ENCODE peak calls at places on chromosome 12, in four cellular contexts. One of them, this sample, is unnamed.
A peak's percentile ranks its signal among the peaks of the same experiment; 100 is the strongest.

GRCh38 chr12:91617830-91618229 is 435.2 kb upstream of the DCN start:
- DNase-seq in NCI-H1092: no peak
- DNase-seq in heart right ventricle: no peak
- DNase-seq in GM13976: no peak
- DNase-seq in this sample: peak; percentile 27

GRCh38 chr12:71135812-71136176 is 22.0 kb downstream of the TSPAN8 start:
- DNase-seq in NCI-H1092: no peak
- DNase-seq in heart right ventricle: no peak
- DNase-seq in GM13976: no peak
- DNase-seq in this sample: no peak

GRCh38 chr12:79512068-79512467 is 178.7 kb downstream of the PAWR start:
- DNase-seq in NCI-H1092: no peak
- DNase-seq in heart right ventricle: no peak
- DNase-seq in GM13976: no peak
- DNase-seq in this sample: no peak

GRCh38 chr12:53495903-53496751 is 3.1 kb downstream of the MAP3K12 start:
- DNase-seq in NCI-H1092: no peak
- DNase-seq in heart right ventricle: peak; percentile 61
- DNase-seq in GM13976: no peak
- DNase-seq in this sample: no peak

GRCh38 chr12:115355301-115355700 is 671.3 kb upstream of the TBX3 start:
- DNase-seq in NCI-H1092: no peak
- DNase-seq in heart right ventricle: no peak
- DNase-seq in GM13976: no peak
- DNase-seq in this sample: no peak

GRCh38 chr12:85923767-85924331 is 49.8 kb downstream of the NTS start:
- DNase-seq in NCI-H1092: no peak
- DNase-seq in heart right ventricle: no peak
- DNase-seq in GM13976: peak; percentile 6
- DNase-seq in this sample: no peak

GRCh38 chr12:101935769-101936741 is 58.7 kb downstream of the DRAM1 start:
- DNase-seq in NCI-H1092: no peak
- DNase-seq in heart right ventricle: peak; percentile 66
- DNase-seq in GM13976: peak; percentile 50
- DNase-seq in this sample: peak; percentile 94

GRCh38 chr12:93199831-93200236 is 177.9 kb upstream of the NUDT4 start:
- DNase-seq in NCI-H1092: no peak
- DNase-seq in heart right ventricle: no peak
- DNase-seq in GM13976: no peak
- DNase-seq in this sample: peak; percentile 33

GRCh38 chr12:101719566-101719965 is 19.7 kb downstream of the SYCP3 start:
- DNase-seq in NCI-H1092: no peak
- DNase-seq in heart right ventricle: no peak
- DNase-seq in GM13976: no peak
- DNase-seq in this sample: no peak

GRCh38 chr12:180445-180844 is 33.5 kb downstream of the SLC6A12 start:
- DNase-seq in NCI-H1092: no peak
- DNase-seq in heart right ventricle: peak; percentile 59
- DNase-seq in GM13976: peak; percentile 87
- DNase-seq in this sample: peak; percentile 65

GRCh38 chr12:89154743-89155530 is 197.4 kb downstream of the DUSP6 start:
- DNase-seq in NCI-H1092: no peak
- DNase-seq in heart right ventricle: no peak
- DNase-seq in GM13976: no peak
- DNase-seq in this sample: no peak

GRCh38 chr12:112151766-112152541 is 26.6 kb downstream of the TRAFD1 start:
- DNase-seq in NCI-H1092: no peak
- DNase-seq in heart right ventricle: no peak
- DNase-seq in GM13976: no peak
- DNase-seq in this sample: no peak

GRCh38 chr12:4763549-4763948 is 43.3 kb downstream of the GALNT8 start:
- DNase-seq in NCI-H1092: peak; percentile 58
- DNase-seq in heart right ventricle: no peak
- DNase-seq in GM13976: no peak
- DNase-seq in this sample: no peak

GRCh38 chr12:68675098-68675842 is 11.5 kb upstream of the NUP107 start:
- DNase-seq in NCI-H1092: no peak
- DNase-seq in heart right ventricle: no peak
- DNase-seq in GM13976: no peak
- DNase-seq in this sample: no peak

GRCh38 chr12:49416892-49417291 is 49.6 kb downstream of the SPATS2 start:
- DNase-seq in NCI-H1092: no peak
- DNase-seq in heart right ventricle: no peak
- DNase-seq in GM13976: no peak
- DNase-seq in this sample: no peak

GRCh38 chr12:119749666-119750065 is 81.7 kb downstream of the PRKAB1 start:
- DNase-seq in NCI-H1092: no peak
- DNase-seq in heart right ventricle: no peak
- DNase-seq in GM13976: no peak
- DNase-seq in this sample: no peak

GRCh38 chr12:64016521-64016920 is 172.0 kb downstream of the SRGAP1 start:
- DNase-seq in NCI-H1092: no peak
- DNase-seq in heart right ventricle: no peak
- DNase-seq in GM13976: no peak
- DNase-seq in this sample: no peak

GRCh38 chr12:402127-402456 is 648 bp downstream of the CCDC77 start:
- DNase-seq in NCI-H1092: no peak
- DNase-seq in heart right ventricle: no peak
- DNase-seq in GM13976: no peak
- DNase-seq in this sample: peak; percentile 29

GRCh38 chr12:78933014-78933413 is 68.4 kb downstream of the SYT1 start:
- DNase-seq in NCI-H1092: no peak
- DNase-seq in heart right ventricle: no peak
- DNase-seq in GM13976: no peak
- DNase-seq in this sample: no peak

GRCh38 chr12:38892090-38892786 is 13.2 kb downstream of the CPNE8 start:
- DNase-seq in NCI-H1092: no peak
- DNase-seq in heart right ventricle: no peak
- DNase-seq in GM13976: no peak
- DNase-seq in this sample: peak; percentile 43

GRCh38 chr12:50986961-50987737 is 34.8 kb downstream of the HIGD1C start:
- DNase-seq in NCI-H1092: no peak
- DNase-seq in heart right ventricle: peak; percentile 61
- DNase-seq in GM13976: peak; percentile 25
- DNase-seq in this sample: peak; percentile 62

GRCh38 chr12:55930771-55931316 is at the start of gene DGKA:
- DNase-seq in NCI-H1092: peak; percentile 6
- DNase-seq in heart right ventricle: peak; percentile 18
- DNase-seq in GM13976: peak; percentile 74
- DNase-seq in this sample: peak; percentile 73

GRCh38 chr12:116368196-116369194 is 91.0 kb upstream of the MED13L start:
- DNase-seq in NCI-H1092: no peak
- DNase-seq in heart right ventricle: no peak
- DNase-seq in GM13976: no peak
- DNase-seq in this sample: no peak

GRCh38 chr12:2288001-2288400 is 235.2 kb downstream of the CACNA1C start:
- DNase-seq in NCI-H1092: no peak
- DNase-seq in heart right ventricle: no peak
- DNase-seq in GM13976: no peak
- DNase-seq in this sample: no peak

GRCh38 chr12:106870116-106870515 is 85.6 kb upstream of the TMEM263 start:
- DNase-seq in NCI-H1092: no peak
- DNase-seq in heart right ventricle: no peak
- DNase-seq in GM13976: no peak
- DNase-seq in this sample: no peak

GRCh38 chr12:50365709-50366406 is 30.6 kb downstream of the FAM186A start:
- DNase-seq in NCI-H1092: no peak
- DNase-seq in heart right ventricle: no peak
- DNase-seq in GM13976: no peak
- DNase-seq in this sample: no peak

GRCh38 chr12:90938451-90938850 is 16.5 kb downstream of the CCER1 start:
- DNase-seq in NCI-H1092: no peak
- DNase-seq in heart right ventricle: no peak
- DNase-seq in GM13976: no peak
- DNase-seq in this sample: no peak

GRCh38 chr12:57224973-57225679 is 4.4 kb upstream of the SHMT2 start:
- DNase-seq in NCI-H1092: no peak
- DNase-seq in heart right ventricle: no peak
- DNase-seq in GM13976: peak; percentile 71
- DNase-seq in this sample: peak; percentile 65

GRCh38 chr12:105561981-105562726 is 231.7 kb downstream of the C12orf75 start:
- DNase-seq in NCI-H1092: peak; percentile 71
- DNase-seq in heart right ventricle: peak; percentile 15
- DNase-seq in GM13976: no peak
- DNase-seq in this sample: no peak

GRCh38 chr12:116582610-116583009 is 23.4 kb downstream of the MAP1LC3B2 start:
- DNase-seq in NCI-H1092: no peak
- DNase-seq in heart right ventricle: peak; percentile 72
- DNase-seq in GM13976: no peak
- DNase-seq in this sample: no peak

This sample was measured in GM12865.